ENCODE peak calls at places on chromosomes 13 and 19, in ten cellular contexts. P, Y, U, W, E, L, G, F, B and Q are unnamed samples.

GRCh38 chr19:46736544-46737274 is 9.1 kb upstream of the FKRP start:
- DNase-seq in P (no peak), Y (no peak), U (no peak), W (no peak), E (no peak), L (no peak), G (no peak), F (no peak), B (no peak), Q (no peak)

GRCh38 chr13:46747031-46747820 is 49.7 kb downstream of the ESD start:
- DNase-seq in P (no peak), Y (no peak), U (no peak), W (no peak), E (no peak), L (no peak), G (no peak), F (no peak), B (no peak), Q (peak; percentile 13)

GRCh38 chr13:113364371-113364932 is 522 bp upstream of the GRTP1 start:
- DNase-seq in P (no peak), Y (no peak), U (no peak), W (no peak), E (no peak), L (no peak), G (no peak), F (no peak), B (no peak), Q (no peak)

GRCh38 chr13:99722419-99722818 is 221.1 kb downstream of the TM9SF2 start:
- DNase-seq in P (no peak), Y (no peak), U (no peak), W (no peak), E (no peak), L (no peak), G (no peak), F (no peak), B (no peak), Q (no peak)

GRCh38 chr19:18832331-18833140 is 777 bp downstream of the UPF1 start:
- DNase-seq in P (no peak), Y (peak; percentile 34), U (peak; percentile 25), W (no peak), E (no peak), L (no peak), G (no peak), F (no peak), B (no peak), Q (no peak)

GRCh38 chr19:679418-680286 is 3.5 kb downstream of the FSTL3 start:
- DNase-seq in P (no peak), Y (peak; percentile 65), U (peak; percentile 56), W (peak; percentile 41), E (no peak), L (no peak), G (peak; percentile 51), F (no peak), B (peak; percentile 63), Q (peak; percentile 25)

GRCh38 chr19:5586300-5587070 is 18.7 kb upstream of the TINCR start:
- DNase-seq in P (no peak), Y (no peak), U (no peak), W (no peak), E (no peak), L (no peak), G (no peak), F (no peak), B (peak; percentile 24), Q (no peak)

GRCh38 chr19:13629687-13630357 is 123.5 kb upstream of the CACNA1A start:
- DNase-seq in P (no peak), Y (peak; percentile 35), U (no peak), W (no peak), E (no peak), L (no peak), G (no peak), F (no peak), B (peak; percentile 15), Q (peak; percentile 40)

GRCh38 chr13:93227280-93227905 is 786 bp downstream of the GPC6 start:
- DNase-seq in P (no peak), Y (peak; percentile 76), U (no peak), W (peak; percentile 46), E (no peak), L (no peak), G (no peak), F (peak; percentile 71), B (no peak), Q (no peak)

GRCh38 chr13:26300140-26300539 is 46.2 kb downstream of the CDK8 start:
- DNase-seq in P (no peak), Y (peak; percentile 8), U (no peak), W (no peak), E (no peak), L (no peak), G (no peak), F (no peak), B (peak; percentile 80), Q (peak; percentile 28)

GRCh38 chr19:23222998-23223652 is 27.1 kb downstream of the ZNF724 start:
- DNase-seq in P (no peak), Y (no peak), U (no peak), W (no peak), E (no peak), L (no peak), G (no peak), F (no peak), B (no peak), Q (no peak)

GRCh38 chr19:18896421-18896841 is 473 bp upstream of the CERS1 start:
- DNase-seq in P (no peak), Y (no peak), U (no peak), W (peak; percentile 58), E (no peak), L (no peak), G (no peak), F (no peak), B (no peak), Q (no peak)

GRCh38 chr19:56107626-56108351 is 13.3 kb downstream of the ZNF787 start:
- DNase-seq in P (no peak), Y (no peak), U (no peak), W (no peak), E (no peak), L (no peak), G (no peak), F (no peak), B (no peak), Q (no peak)

GRCh38 chr13:34153428-34154180 is 335.7 kb downstream of the RFC3 start:
- DNase-seq in P (no peak), Y (peak; percentile 16), U (no peak), W (no peak), E (no peak), L (no peak), G (no peak), F (no peak), B (no peak), Q (no peak)